ENCODE peak calls at places on chromosome 20, in eight cellular contexts. Q is HCEC 1CT, Y is Calu3, D is OCI-LY7, G is left cardiac atrium, B is fibroblast of the conjunctiva, V is NCI-H1417 treated with DMSO at 0.1 percent for 48 hours, M is mesenteric fat pad. N is an unnamed sample.
A peak's percentile ranks its signal among the peaks of the same experiment; 100 is the strongest.

GRCh38 chr20:38628580-38629470 is 27.2 kb downstream of the ARHGAP40 start:
- DNase-seq in M (no peak), G (no peak), Y (peak; percentile 50), B (no peak), Q (no peak), V (no peak), D (no peak), N (no peak)

GRCh38 chr20:50852085-50852484 is 57.2 kb downstream of the BCAS4 start:
- DNase-seq in Q (no peak), B (no peak), Y (no peak), M (no peak), V (no peak), G (no peak), D (no peak), N (no peak)

GRCh38 chr20:44805991-44806729 is 4.2 kb downstream of the RIMS4 start:
- DNase-seq in Q (peak; percentile 73), D (no peak), Y (no peak), B (peak; percentile 98), M (peak; percentile 77), G (peak; percentile 49), V (no peak), N (no peak)

GRCh38 chr20:63664861-63665594 is 6.9 kb downstream of the RTEL1 start:
- DNase-seq in V (no peak), M (no peak), D (no peak), Q (no peak), Y (no peak), G (no peak), B (no peak), N (no peak)

GRCh38 chr20:62276448-62276847 is 26.3 kb upstream of the ADRM1 start:
- DNase-seq in B (no peak), G (no peak), V (no peak), Q (no peak), M (no peak), D (no peak), Y (no peak), N (no peak)

GRCh38 chr20:46151936-46152335 is 33.8 kb downstream of the CD40 start:
- DNase-seq in Q (no peak), D (peak; percentile 32), V (no peak), B (no peak), Y (peak; percentile 36), M (no peak), G (no peak), N (no peak)

GRCh38 chr20:63518946-63519764 is 1.4 kb upstream of the PPDPF start:
- DNase-seq in G (peak; percentile 28), B (no peak), V (no peak), Y (peak; percentile 1), D (no peak), M (no peak), Q (no peak), N (no peak)

GRCh38 chr20:53839423-53840176 is 230.8 kb downstream of the BCAS1 start:
- DNase-seq in V (no peak), Y (no peak), D (peak; percentile 94), Q (no peak), G (no peak), M (no peak), B (no peak), N (no peak)

GRCh38 chr20:9457055-9457454 is 57.3 kb upstream of the LAMP5 start:
- DNase-seq in D (no peak), Y (no peak), Q (no peak), B (no peak), G (no peak), V (no peak), M (no peak), N (no peak)

GRCh38 chr20:41177636-41178035 is 40.3 kb downstream of the PLCG1 start:
- DNase-seq in B (peak; percentile 84), Y (peak; percentile 25), V (no peak), D (no peak), M (peak; percentile 67), G (peak; percentile 60), Q (peak; percentile 92), N (no peak)

GRCh38 chr20:33992145-33992922 is 1.4 kb upstream of the RALY start:
- DNase-seq in Y (no peak), B (peak; percentile 3), G (no peak), M (no peak), V (peak; percentile 85), Q (no peak), D (no peak), N (no peak)

GRCh38 chr20:51563597-51564332 is 21.2 kb upstream of the NFATC2 start:
- DNase-seq in B (peak; percentile 75), M (no peak), Q (peak; percentile 48), G (peak; percentile 82), V (no peak), D (no peak), Y (peak; percentile 79), N (no peak)

GRCh38 chr20:45515147-45515913 is at the start of gene SPINT3:
- DNase-seq in M (no peak), Y (no peak), D (no peak), Q (no peak), G (no peak), B (no peak), V (no peak), N (no peak)

GRCh38 chr20:2578430-2579192 is 42.2 kb downstream of the TMC2 start:
- DNase-seq in Q (no peak), Y (no peak), M (no peak), B (no peak), D (no peak), V (no peak), G (no peak), N (no peak)